ENCODE peak calls at places on chromosomes 6 and 20, in four cellular contexts. K, W, O and D are unnamed samples.
A peak's percentile ranks its signal among the peaks of the same experiment; 100 is the strongest.

GRCh38 chr6:11973238-11973637 is 38.9 kb upstream of the HIVEP1 start:
- DNase-seq in K (no peak), W (no peak), O (no peak), D (no peak)

GRCh38 chr20:64070244-64070993 is 7.4 kb downstream of the TCEA2 start:
- DNase-seq in K (no peak), W (no peak), O (no peak), D (no peak)

GRCh38 chr6:99761701-99762100 is 155.1 kb downstream of the PRDM13 start:
- DNase-seq in K (no peak), W (no peak), O (no peak), D (no peak)

GRCh38 chr20:15475483-15475882 is 1097.8 kb downstream of the KIF16B start:
- DNase-seq in K (peak; percentile 42), W (no peak), O (no peak), D (no peak)

GRCh38 chr6:21384211-21384610 is 209.3 kb upstream of the SOX4 start:
- DNase-seq in K (no peak), W (no peak), O (no peak), D (no peak)

GRCh38 chr6:124466949-124467348 is 495.3 kb upstream of the RNF217 start:
- DNase-seq in K (no peak), W (no peak), O (no peak), D (no peak)

GRCh38 chr6:166494101-166494441 is 92.4 kb downstream of the RAMACL start:
- DNase-seq in K (no peak), W (no peak), O (no peak), D (no peak)

GRCh38 chr20:22350624-22351023 is 233.7 kb downstream of the FOXA2 start:
- DNase-seq in K (no peak), W (no peak), O (no peak), D (no peak)

GRCh38 chr20:49913399-49914047 is 1.8 kb downstream of the SPATA2 start:
- DNase-seq in K (no peak), W (no peak), O (no peak), D (no peak)

GRCh38 chr6:43488667-43489276 is 11.4 kb downstream of the TJAP1 start:
- DNase-seq in K (no peak), W (no peak), O (no peak), D (no peak)

GRCh38 chr20:54284928-54285704 is 77.2 kb downstream of the PFDN4 start:
- DNase-seq in K (no peak), W (no peak), O (no peak), D (no peak)

GRCh38 chr6:36971926-36972673 is 13.9 kb downstream of the MTCH1 start:
- DNase-seq in K (no peak), W (no peak), O (no peak), D (no peak)

GRCh38 chr6:41505084-41506049 is 40.8 kb upstream of the FOXP4 start:
- DNase-seq in K (peak; percentile 66), W (no peak), O (no peak), D (no peak)

GRCh38 chr6:116676021-116676420 is 5.0 kb upstream of the KPNA5 start:
- DNase-seq in K (no peak), W (no peak), O (no peak), D (no peak)

GRCh38 chr20:20624914-20625313 is 87.5 kb downstream of the RALGAPA2 start:
- DNase-seq in K (no peak), W (no peak), O (no peak), D (no peak)

GRCh38 chr6:12022903-12023522 is 10.9 kb downstream of the HIVEP1 start:
- DNase-seq in K (no peak), W (no peak), O (no peak), D (no peak)

GRCh38 chr6:32298632-32299336 is 72.9 kb downstream of the TSBP1 start:
- DNase-seq in K (no peak), W (no peak), O (no peak), D (no peak)

GRCh38 chr6:37442416-37443218 is 9.6 kb downstream of the CMTR1 start:
- DNase-seq in K (no peak), W (no peak), O (no peak), D (no peak)

GRCh38 chr20:62662422-62662821 is 20.1 kb downstream of the SLCO4A1 start:
- DNase-seq in K (no peak), W (no peak), O (no peak), D (no peak)

GRCh38 chr6:132797975-132798819 is at the start of gene SLC18B1:
- DNase-seq in K (peak; percentile 50), W (peak; percentile 29), O (peak; percentile 22), D (peak; percentile 39)

GRCh38 chr6:30145818-30146217 is 9.9 kb downstream of the TRIM40 start:
- DNase-seq in K (no peak), W (no peak), O (no peak), D (no peak)

GRCh38 chr6:2977799-2978558 is 6.6 kb upstream of the SERPINB6 start:
- DNase-seq in K (no peak), W (no peak), O (no peak), D (no peak)

GRCh38 chr20:40584128-40584819 is 104.8 kb downstream of the MAFB start:
- DNase-seq in K (no peak), W (no peak), O (no peak), D (no peak)

GRCh38 chr6:659716-660581 is 3.0 kb upstream of the HUS1B start:
- DNase-seq in K (no peak), W (no peak), O (no peak), D (no peak)

GRCh38 chr6:135146160-135146920 is 34.8 kb upstream of the MYB start:
- DNase-seq in K (no peak), W (no peak), O (no peak), D (no peak)

GRCh38 chr20:49452011-49452482 is 30.4 kb downstream of the KCNB1 start:
- DNase-seq in K (no peak), W (no peak), O (no peak), D (no peak)

GRCh38 chr20:63284544-63284949 is 8.4 kb upstream of the COL20A1 start:
- DNase-seq in K (no peak), W (no peak), O (no peak), D (no peak)

GRCh38 chr6:53062369-53062639 is 2.9 kb upstream of the FBXO9 start:
- DNase-seq in K (no peak), W (no peak), O (no peak), D (no peak)